ENCODE peak calls at places on chromosomes 11 and 22, in four cellular contexts. C, M, W and A are unnamed samples.

GRCh38 chr11:10930961-10931760 is 73.3 kb upstream of the ZBED5 start:
- DNase-seq in C (peak), M (peak), W (peak), A (peak)

GRCh38 chr22:47238886-47239860 is 476.7 kb downstream of the TBC1D22A start:
- DNase-seq in M (no peak), W (no peak), C (no peak), A (no peak)

GRCh38 chr22:45553333-45554039 is 50.8 kb downstream of the FBLN1 start:
- DNase-seq in W (peak), C (peak), M (peak), A (peak)

GRCh38 chr22:24989541-24989951 is 37.0 kb downstream of the KIAA1671 start:
- DNase-seq in W (no peak), M (no peak), C (no peak), A (no peak)

GRCh38 chr11:1067812-1068496 is 6.7 kb upstream of the MUC2 start:
- DNase-seq in W (no peak), M (no peak), C (no peak), A (no peak)

GRCh38 chr11:2518112-2518982 is 73.5 kb downstream of the KCNQ1 start:
- DNase-seq in M (no peak), W (no peak), C (no peak), A (peak)

GRCh38 chr11:115357066-115357465 is 147.1 kb downstream of the CADM1 start:
- DNase-seq in C (no peak), M (no peak), W (no peak), A (no peak)

GRCh38 chr11:117221775-117222517 is 9.9 kb downstream of the PCSK7 start:
- DNase-seq in W (peak), C (no peak), M (no peak), A (no peak)

GRCh38 chr11:111358038-111359001 is 20.8 kb downstream of the POU2AF1 start:
- DNase-seq in W (no peak), C (no peak), M (no peak), A (no peak)

GRCh38 chr11:72685560-72686480 is 11.6 kb upstream of the PDE2A start:
- DNase-seq in M (no peak), W (peak), C (no peak), A (no peak)

GRCh38 chr11:73359930-73360742 is 16.1 kb upstream of the RELT start:
- DNase-seq in M (peak), W (peak), C (peak), A (no peak)

GRCh38 chr11:47233989-47234668 is 14.5 kb downstream of the ACP2 start:
- DNase-seq in C (no peak), W (peak), M (no peak), A (no peak)

GRCh38 chr11:94567181-94567670 is at the start of gene PIWIL4:
- DNase-seq in W (no peak), M (no peak), C (no peak), A (no peak)

GRCh38 chr22:49671331-49672012 is 156.2 kb downstream of the BRD1 start:
- DNase-seq in C (no peak), M (no peak), W (no peak), A (no peak)

GRCh38 chr22:23763579-23764331 is 965 bp downstream of the C22orf15 start:
- DNase-seq in M (no peak), W (no peak), C (no peak), A (no peak)

GRCh38 chr11:45336136-45336535 is 50.0 kb upstream of the SYT13 start:
- DNase-seq in C (no peak), M (no peak), W (no peak), A (no peak)

GRCh38 chr11:60844870-60845221 is 2.9 kb downstream of the CCDC86 start:
- DNase-seq in M (no peak), W (no peak), C (no peak), A (no peak)

GRCh38 chr11:64245401-64245796 is 1.3 kb downstream of the PPP1R14B start:
- DNase-seq in C (no peak), W (no peak), M (peak), A (no peak)

GRCh38 chr22:39956932-39957664 is 3.1 kb upstream of the TMA7B start:
- DNase-seq in M (no peak), C (no peak), W (no peak), A (no peak)

GRCh38 chr22:45129703-45130524 is 33.8 kb upstream of the NUP50 start:
- DNase-seq in C (no peak), M (no peak), W (no peak), A (no peak)

GRCh38 chr11:5197538-5197937 is 2.9 kb downstream of the OR51V1 start:
- DNase-seq in W (peak), C (no peak), M (no peak), A (no peak)

GRCh38 chr11:119509969-119510401 is 87.0 kb upstream of the THY1 start:
- DNase-seq in M (no peak), C (peak), W (peak), A (no peak)

DNA sequence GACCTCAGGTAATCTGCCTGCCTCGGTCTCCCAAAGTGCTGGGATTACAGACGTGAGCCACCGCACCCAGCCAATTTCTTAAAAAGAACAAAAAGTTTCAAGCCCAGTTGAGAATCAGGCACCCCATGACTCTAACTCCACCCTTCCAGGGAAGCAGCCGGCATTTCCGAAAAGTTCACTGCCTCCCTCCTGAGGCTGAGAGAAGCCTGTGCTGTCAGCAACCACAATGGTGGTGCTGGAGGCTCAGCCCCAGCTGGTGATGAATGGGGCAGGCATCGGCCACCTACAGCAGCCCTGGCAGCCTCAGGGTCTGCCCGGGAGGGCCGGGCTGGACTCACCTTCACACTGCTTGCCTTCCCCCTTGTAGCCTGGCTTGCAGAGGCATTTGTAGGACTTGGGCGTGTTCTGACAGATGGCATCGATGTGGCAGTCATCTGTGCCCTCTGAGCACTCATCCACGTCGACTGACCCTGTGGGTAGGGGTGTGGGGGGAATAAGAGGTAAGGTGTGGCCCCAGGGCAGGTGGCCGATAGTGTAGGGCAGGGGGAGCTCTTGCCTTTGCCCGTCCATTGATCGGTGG is 4.3 kb downstream of the SCUBE1 start:
- DNase-seq in W (no peak), C (no peak), M (no peak), A (no peak)
- TF ChIP-seq CTCF in W (no peak), C (no peak), M (no peak), A (no peak)

GRCh38 chr22:37696657-37697539 is at the start of gene TRIOBP:
- DNase-seq in W (peak), C (peak), M (peak), A (peak)
- TF ChIP-seq CTCF in W (peak), C (peak), M (peak), A (peak)

GRCh38 chr11:127471662-127472061 is 471.1 kb upstream of the KIRREL3 start:
- DNase-seq in M (no peak), W (no peak), C (no peak), A (no peak)

GRCh38 chr11:127474735-127475134 is 474.2 kb upstream of the KIRREL3 start:
- DNase-seq in W (no peak), M (no peak), C (no peak), A (no peak)

DNA sequence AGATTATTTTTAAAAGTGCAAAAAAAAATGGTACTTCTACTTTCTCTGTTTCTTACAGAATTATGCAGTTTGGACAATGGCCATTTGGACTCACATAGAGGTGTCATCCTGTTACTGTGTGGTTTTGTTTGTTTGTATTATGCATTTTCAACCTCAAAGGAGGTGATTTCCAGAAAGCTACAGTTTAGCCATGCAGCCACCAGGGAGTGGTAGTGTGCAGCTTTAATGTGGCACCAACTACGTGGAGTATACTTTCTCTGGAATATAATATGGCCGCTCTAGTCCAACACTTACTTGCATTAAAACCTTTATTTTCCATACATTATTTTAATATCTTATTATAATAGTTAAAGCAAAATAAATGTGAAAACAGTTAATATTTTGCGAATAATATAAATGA is 469.9 kb upstream of the KIRREL3 start:
- DNase-seq in C (no peak), W (no peak), M (peak), A (no peak)
- TF ChIP-seq CTCF in C (no peak), W (peak), M (no peak), A (peak)

DNA sequence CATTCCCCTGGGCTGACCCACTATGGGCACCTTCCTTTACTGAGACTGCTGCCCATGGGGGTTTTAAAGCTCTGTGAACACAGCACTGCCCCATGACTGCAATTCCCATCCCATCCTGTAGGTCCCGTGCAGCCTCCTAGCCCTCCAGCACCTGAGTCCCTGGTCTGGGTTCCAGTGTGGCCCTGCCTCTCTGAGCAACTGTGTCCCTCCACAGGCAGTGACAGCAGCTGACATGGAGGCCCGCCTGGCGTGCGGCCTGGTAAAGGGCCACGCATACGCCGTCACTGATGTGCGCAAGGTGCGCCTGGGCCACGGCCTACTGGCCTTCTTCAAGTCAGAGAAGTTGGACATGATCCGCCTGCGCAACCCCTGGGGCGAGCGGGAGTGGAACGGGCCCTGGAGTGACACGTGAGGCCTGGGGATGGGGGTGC is 12.6 kb downstream of the OMP start:
- DNase-seq in C (no peak), M (no peak), W (no peak), A (no peak)
- TF ChIP-seq CTCF in C (no peak), M (no peak), W (no peak), A (peak)

GRCh38 chr22:38296372-38296771 is 20.9 kb downstream of the CSNK1E start:
- DNase-seq in M (no peak), C (no peak), W (no peak), A (no peak)

GRCh38 chr22:38299001-38299651 is 18.1 kb downstream of the CSNK1E start:
- DNase-seq in W (no peak), C (no peak), M (no peak), A (no peak)

GRCh38 chr22:38299758-38300157 is 17.5 kb downstream of the CSNK1E start:
- DNase-seq in M (no peak), W (no peak), C (no peak), A (no peak)

GRCh38 chr22:38300197-38300945 is 16.9 kb downstream of the CSNK1E start:
- DNase-seq in M (no peak), C (no peak), W (no peak), A (no peak)

GRCh38 chr22:38298312-38299000 is 18.8 kb downstream of the CSNK1E start:
- DNase-seq in M (peak), C (peak), W (peak), A (peak)
- TF ChIP-seq CTCF in M (peak), C (peak), W (peak), A (peak)

DNA sequence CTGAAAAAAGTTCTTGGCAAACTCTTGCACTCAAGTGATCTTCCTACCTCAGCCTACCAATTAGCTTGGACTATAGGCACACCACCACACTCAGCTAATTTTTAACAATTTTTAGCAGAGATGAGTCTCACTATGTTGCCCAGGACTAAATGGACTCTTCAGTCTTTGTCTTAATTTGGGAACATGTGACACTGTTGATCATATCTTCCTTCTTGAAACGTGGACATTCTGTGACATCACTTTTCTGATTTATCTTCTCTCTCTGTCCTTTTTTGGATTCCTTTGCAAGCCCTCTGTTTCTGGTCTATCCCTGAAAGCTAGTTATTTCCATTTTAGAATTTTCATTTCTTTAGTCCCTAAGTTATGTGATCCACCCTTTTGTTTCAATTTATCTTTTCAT is 42.0 kb downstream of the RSF1 start:
- DNase-seq in C (no peak), M (no peak), W (no peak), A (no peak)
- TF ChIP-seq CTCF in C (no peak), M (no peak), W (no peak), A (no peak)

DNA sequence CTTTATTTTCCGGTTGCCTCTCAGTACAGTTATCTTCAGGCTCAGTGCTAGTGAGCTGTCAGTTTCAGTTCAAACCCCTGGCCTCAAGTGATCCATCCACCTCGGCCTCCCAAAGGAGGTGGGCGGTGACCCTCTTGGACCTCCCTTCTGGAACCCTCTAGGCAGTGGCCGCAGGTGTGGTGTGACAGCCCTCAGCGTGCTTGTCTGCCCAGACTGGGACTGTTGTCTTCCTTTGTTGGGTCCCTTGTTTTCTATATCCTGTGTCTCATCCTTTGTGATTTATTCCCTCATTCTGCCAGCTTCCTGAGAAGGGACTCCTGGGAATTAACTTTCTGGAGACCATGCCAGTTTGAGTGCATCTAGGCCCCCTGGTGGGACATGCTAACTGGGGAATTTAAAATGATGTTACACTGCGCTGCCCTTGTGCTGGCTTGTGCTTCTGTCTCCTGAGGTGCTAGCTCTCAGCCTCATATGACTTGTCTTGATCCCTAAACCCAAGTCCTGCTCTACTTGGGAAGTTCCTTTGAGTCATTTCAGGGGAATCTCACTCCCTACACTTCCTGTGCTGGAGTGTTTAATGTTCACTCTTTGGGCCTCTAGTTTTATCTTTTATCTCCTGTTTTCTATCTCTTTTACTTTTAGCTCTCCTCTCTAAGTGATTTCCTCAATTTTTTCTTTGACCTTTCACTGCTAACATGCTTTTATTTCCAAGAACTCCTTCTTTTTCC is 19.4 kb downstream of the MED15 start:
- DNase-seq in C (no peak), M (no peak), W (peak), A (no peak)
- TF ChIP-seq CTCF in C (no peak), M (no peak), W (peak), A (no peak)

DNA sequence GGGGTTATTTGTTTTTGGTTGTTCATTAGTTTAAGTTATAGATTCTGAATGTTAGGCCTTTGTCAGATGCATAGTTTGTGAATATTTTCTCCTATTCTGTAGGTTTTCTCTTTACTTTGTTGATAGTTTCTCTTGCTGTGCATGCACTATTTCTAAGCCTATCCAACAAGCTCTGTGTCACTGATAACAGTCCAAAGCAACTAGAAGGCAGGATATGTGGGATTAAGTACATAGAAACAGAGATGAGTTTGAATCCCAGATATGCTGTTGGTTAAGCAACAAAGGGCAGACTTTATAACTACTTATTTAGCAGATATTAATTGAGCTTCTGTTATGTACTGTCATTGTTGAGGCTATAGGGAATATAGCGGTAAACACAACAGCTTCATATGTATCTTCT is 390.4 kb downstream of the INSC start:
- DNase-seq in C (no peak), M (no peak), W (no peak), A (no peak)
- TF ChIP-seq CTCF in C (no peak), M (no peak), W (no peak), A (no peak)